ENCODE peak calls at places on chromosomes 11 and 22, in four cellular contexts. M, G, Y and N are unnamed samples. For H3K36me3, the result is how much of the 10 kb centered on the place peaks cover.

GRCh38 chr11:2691355-2691761 is 8.4 kb downstream of the KCNQ1OT1 start:
- DNase-seq in M (peak), G (no peak), Y (no peak), N (no peak)

GRCh38 chr22:23389271-23390071 is 190.6 kb downstream of the IGLL1 start:
- DNase-seq in Y (no peak), M (no peak), G (no peak), N (no peak)

GRCh38 chr11:130671801-130672700 is 223.6 kb downstream of the ADAMTS15 start:
- DNase-seq in G (peak), Y (peak), M (peak), N (peak)

GRCh38 chr11:68213135-68213515 is at the start of gene KMT5B:
- DNase-seq in M (peak), G (peak), Y (peak), N (peak)

GRCh38 chr22:36327922-36328551 is 59.7 kb downstream of the MYH9 start:
- DNase-seq in M (peak), G (no peak), Y (peak), N (no peak)

GRCh38 chr22:17109113-17109865 is 11.9 kb downstream of the TMEM121B start:
- DNase-seq in G (no peak), M (no peak), Y (no peak), N (no peak)

GRCh38 chr11:62137276-62137861 is 13.6 kb downstream of the INCENP start:
- DNase-seq in G (no peak), M (peak), Y (no peak), N (no peak)

GRCh38 chr22:20989323-20990138 is 7.4 kb downstream of the LZTR1 start:
- DNase-seq in M (no peak), G (no peak), Y (no peak), N (no peak)

GRCh38 chr11:13366266-13367026 is 88.9 kb downstream of the BMAL1 start:
- DNase-seq in Y (no peak), G (no peak), M (no peak), N (no peak)
- H3K36me3 ChIP-seq in Y (under half), G (half or more), M (half or more), N (under half)

DNA sequence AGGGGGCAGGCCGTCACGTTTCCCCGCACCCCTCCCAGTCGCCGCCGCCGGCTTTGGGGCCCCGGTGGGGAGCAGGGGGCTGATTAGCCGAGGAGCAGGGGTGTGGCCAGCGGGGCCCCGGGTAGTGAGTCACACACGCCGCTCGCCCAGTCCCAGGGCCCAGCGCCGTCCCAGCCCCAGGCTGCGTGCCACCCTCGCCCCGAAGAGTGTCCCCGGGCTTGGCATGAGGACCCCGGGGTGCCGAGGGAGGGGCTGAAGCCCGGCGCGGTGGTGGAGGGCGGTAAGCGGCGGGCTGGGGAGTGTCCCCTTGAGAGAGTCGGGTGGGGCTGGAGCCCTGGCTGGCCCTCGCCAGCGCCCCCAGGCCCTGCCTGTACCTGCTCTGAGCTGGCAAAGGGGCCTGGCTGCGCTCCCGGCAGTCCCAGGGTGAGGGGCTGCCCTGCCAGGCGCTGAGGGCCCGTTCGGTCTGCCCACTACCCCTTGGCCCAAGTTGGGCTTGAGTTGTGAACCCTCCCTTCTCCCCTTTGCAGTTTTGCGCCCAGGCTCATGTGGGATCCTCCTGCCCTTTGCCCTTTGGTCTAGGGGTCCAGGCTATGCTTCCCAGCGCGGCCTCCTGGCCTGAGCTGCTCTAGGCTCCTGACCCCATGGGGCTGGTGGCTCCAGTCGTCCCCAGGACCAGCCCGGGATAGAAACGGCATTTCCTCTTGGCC is 34.6 kb downstream of the PRDM11 start:
- DNase-seq in M (peak), Y (peak), G (peak), N (peak)
- H3K4me3 ChIP-seq in M (peak), Y (peak), G (peak), N (no peak)

GRCh38 chr11:47724041-47724729 is 9.0 kb upstream of the AGBL2 start:
- DNase-seq in G (no peak), M (peak), Y (peak), N (peak)
- H3K36me3 ChIP-seq in G (half or more), M (half or more), Y (under half), N (under half)

GRCh38 chr11:86206296-86206695 is 38.3 kb upstream of the EED start:
- DNase-seq in M (no peak), Y (no peak), G (no peak), N (no peak)
- H3K4me3 ChIP-seq in M (no peak), Y (no peak), G (no peak), N (no peak)

GRCh38 chr22:50461536-50461935 is 13.3 kb downstream of the SBF1 start:
- DNase-seq in Y (no peak), G (no peak), M (no peak), N (no peak)

GRCh38 chr22:50464451-50464850 is 10.4 kb downstream of the SBF1 start:
- DNase-seq in G (no peak), M (no peak), Y (no peak), N (no peak)

GRCh38 chr22:50461979-50462540 is 12.8 kb downstream of the SBF1 start:
- DNase-seq in G (no peak), Y (no peak), M (no peak), N (no peak)

GRCh38 chr22:50465066-50465465 is 9.8 kb downstream of the SBF1 start:
- DNase-seq in G (no peak), M (no peak), Y (no peak), N (no peak)

GRCh38 chr22:50463188-50463900 is 11.5 kb downstream of the SBF1 start:
- DNase-seq in M (no peak), G (no peak), Y (no peak), N (no peak)
- H3K36me3 ChIP-seq in M (half or more), G (half or more), Y (half or more), N (under half)

GRCh38 chr11:67178421-67178820 is 59.4 kb downstream of the KDM2A start:
- DNase-seq in G (no peak), M (no peak), Y (no peak), N (no peak)
- H3K4me3 ChIP-seq in G (no peak), M (no peak), Y (no peak), N (no peak)

GRCh38 chr11:82932564-82932963 is 31.0 kb downstream of the DDIAS start:
- DNase-seq in G (no peak), Y (no peak), M (no peak), N (no peak)

GRCh38 chr11:82930734-82931133 is 29.2 kb downstream of the DDIAS start:
- DNase-seq in M (no peak), Y (no peak), G (no peak), N (no peak)

GRCh38 chr11:82929121-82929520 is 27.6 kb downstream of the DDIAS start:
- DNase-seq in Y (no peak), G (no peak), M (no peak), N (no peak)

GRCh38 chr11:82927264-82927880 is 25.8 kb downstream of the DDIAS start:
- DNase-seq in G (no peak), M (no peak), Y (no peak), N (no peak)

GRCh38 chr11:82930229-82930628 is 28.7 kb downstream of the DDIAS start:
- DNase-seq in G (no peak), M (no peak), Y (no peak), N (no peak)
- H3K36me3 ChIP-seq in G (under half), M (under half), Y (under half), N (under half)

GRCh38 chr11:94760296-94760695 is 7.9 kb upstream of the AMOTL1 start:
- DNase-seq in Y (no peak), M (no peak), G (no peak), N (no peak)
- H3K4me3 ChIP-seq in Y (no peak), M (no peak), G (no peak), N (no peak)

GRCh38 chr22:46330426-46330825 is 5.1 kb upstream of the TRMU start:
- DNase-seq in M (no peak), G (no peak), Y (no peak), N (no peak)
- H3K36me3 ChIP-seq in M (under half), G (under half), Y (under half), N (under half)